ENCODE peak calls at places on chromosomes 4 and X, in nine cellular contexts. One of them, this sample, is unnamed.
A peak's percentile ranks its signal among the peaks of the same experiment; 100 is the strongest.

GRCh38 chrX:116961872-116962582 is 499.3 kb upstream of the CT83 start:
- DNase-seq in small intestine: no peak
- DNase-seq in right cardiac atrium: no peak
- DNase-seq in heart left ventricle: no peak
- DNase-seq in ovary: no peak
- DNase-seq in naive thymus-derived CD4-positive, alpha-beta T cell: no peak
- DNase-seq in upper lobe of right lung: no peak
- DNase-seq in epithelial cell of prostate: no peak
- DNase-seq in neuronal stem cell: no peak
- DNase-seq in this sample: no peak

GRCh38 chrX:107940095-107940494 is 42.1 kb downstream of the TEX13B start:
- DNase-seq in naive thymus-derived CD4-positive, alpha-beta T cell: no peak
- DNase-seq in ovary: no peak
- DNase-seq in small intestine: peak; percentile 24
- DNase-seq in right cardiac atrium: no peak
- DNase-seq in neuronal stem cell: no peak
- DNase-seq in epithelial cell of prostate: no peak
- DNase-seq in heart left ventricle: no peak
- DNase-seq in upper lobe of right lung: no peak
- DNase-seq in this sample: no peak

GRCh38 chr4:183082053-183082452 is 17.0 kb upstream of the WWC2 start:
- DNase-seq in epithelial cell of prostate: no peak
- DNase-seq in upper lobe of right lung: no peak
- DNase-seq in neuronal stem cell: no peak
- DNase-seq in ovary: no peak
- DNase-seq in right cardiac atrium: no peak
- DNase-seq in small intestine: peak; percentile 49
- DNase-seq in naive thymus-derived CD4-positive, alpha-beta T cell: no peak
- DNase-seq in heart left ventricle: no peak
- DNase-seq in this sample: no peak

GRCh38 chrX:129529685-129530281 is 6.5 kb upstream of the SMARCA1 start:
- DNase-seq in epithelial cell of prostate: no peak
- DNase-seq in neuronal stem cell: no peak
- DNase-seq in heart left ventricle: peak; percentile 4
- DNase-seq in ovary: no peak
- DNase-seq in small intestine: no peak
- DNase-seq in naive thymus-derived CD4-positive, alpha-beta T cell: no peak
- DNase-seq in right cardiac atrium: no peak
- DNase-seq in upper lobe of right lung: no peak
- DNase-seq in this sample: no peak

GRCh38 chr4:56342746-56343145 is 44.5 kb downstream of the AASDH start:
- DNase-seq in epithelial cell of prostate: no peak
- DNase-seq in small intestine: no peak
- DNase-seq in heart left ventricle: no peak
- DNase-seq in neuronal stem cell: no peak
- DNase-seq in naive thymus-derived CD4-positive, alpha-beta T cell: no peak
- DNase-seq in right cardiac atrium: no peak
- DNase-seq in ovary: no peak
- DNase-seq in upper lobe of right lung: no peak
- DNase-seq in this sample: no peak

GRCh38 chr4:13968723-13969122 is 341.2 kb upstream of the BOD1L1 start:
- DNase-seq in right cardiac atrium: no peak
- DNase-seq in naive thymus-derived CD4-positive, alpha-beta T cell: no peak
- DNase-seq in heart left ventricle: no peak
- DNase-seq in upper lobe of right lung: no peak
- DNase-seq in epithelial cell of prostate: no peak
- DNase-seq in ovary: no peak
- DNase-seq in neuronal stem cell: no peak
- DNase-seq in small intestine: no peak
- DNase-seq in this sample: no peak

GRCh38 chrX:150202641-150203248 is 160.4 kb upstream of the MAMLD1 start:
- DNase-seq in ovary: no peak
- DNase-seq in small intestine: no peak
- DNase-seq in upper lobe of right lung: no peak
- DNase-seq in heart left ventricle: no peak
- DNase-seq in epithelial cell of prostate: no peak
- DNase-seq in right cardiac atrium: no peak
- DNase-seq in neuronal stem cell: no peak
- DNase-seq in naive thymus-derived CD4-positive, alpha-beta T cell: no peak
- DNase-seq in this sample: no peak

GRCh38 chr4:184420881-184421416 is 53.4 kb downstream of the IRF2 start:
- DNase-seq in neuronal stem cell: no peak
- DNase-seq in epithelial cell of prostate: no peak
- DNase-seq in small intestine: no peak
- DNase-seq in right cardiac atrium: no peak
- DNase-seq in heart left ventricle: no peak
- DNase-seq in ovary: no peak
- DNase-seq in upper lobe of right lung: no peak
- DNase-seq in naive thymus-derived CD4-positive, alpha-beta T cell: no peak
- DNase-seq in this sample: no peak

GRCh38 chr4:150859435-150859834 is 155.6 kb downstream of the LRBA start:
- DNase-seq in right cardiac atrium: no peak
- DNase-seq in epithelial cell of prostate: no peak
- DNase-seq in small intestine: no peak
- DNase-seq in upper lobe of right lung: no peak
- DNase-seq in heart left ventricle: no peak
- DNase-seq in naive thymus-derived CD4-positive, alpha-beta T cell: no peak
- DNase-seq in ovary: no peak
- DNase-seq in neuronal stem cell: no peak
- DNase-seq in this sample: no peak

GRCh38 chr4:154049457-154050181 is 260.7 kb upstream of the SFRP2 start:
- DNase-seq in small intestine: peak; percentile 9
- DNase-seq in heart left ventricle: no peak
- DNase-seq in upper lobe of right lung: no peak
- DNase-seq in ovary: no peak
- DNase-seq in neuronal stem cell: no peak
- DNase-seq in right cardiac atrium: no peak
- DNase-seq in naive thymus-derived CD4-positive, alpha-beta T cell: no peak
- DNase-seq in epithelial cell of prostate: no peak
- DNase-seq in this sample: no peak

GRCh38 chr4:54550415-54551171 is 107.2 kb upstream of the KIT start:
- DNase-seq in neuronal stem cell: no peak
- DNase-seq in epithelial cell of prostate: no peak
- DNase-seq in naive thymus-derived CD4-positive, alpha-beta T cell: no peak
- DNase-seq in heart left ventricle: no peak
- DNase-seq in upper lobe of right lung: no peak
- DNase-seq in small intestine: no peak
- DNase-seq in ovary: no peak
- DNase-seq in right cardiac atrium: no peak
- DNase-seq in this sample: no peak

GRCh38 chr4:110516106-110516922 is 40.4 kb downstream of the ENPEP start:
- DNase-seq in right cardiac atrium: peak; percentile 65
- DNase-seq in upper lobe of right lung: peak; percentile 73
- DNase-seq in small intestine: peak; percentile 91
- DNase-seq in epithelial cell of prostate: peak; percentile 20
- DNase-seq in neuronal stem cell: peak; percentile 48
- DNase-seq in heart left ventricle: peak; percentile 45
- DNase-seq in ovary: peak; percentile 76
- DNase-seq in naive thymus-derived CD4-positive, alpha-beta T cell: peak; percentile 53
- DNase-seq in this sample: peak; percentile 34

GRCh38 chr4:169460081-169460480 is 152.3 kb downstream of the NEK1 start:
- DNase-seq in neuronal stem cell: no peak
- DNase-seq in ovary: no peak
- DNase-seq in small intestine: no peak
- DNase-seq in epithelial cell of prostate: no peak
- DNase-seq in naive thymus-derived CD4-positive, alpha-beta T cell: no peak
- DNase-seq in upper lobe of right lung: no peak
- DNase-seq in right cardiac atrium: no peak
- DNase-seq in heart left ventricle: no peak
- DNase-seq in this sample: no peak

GRCh38 chrX:134315893-134316292 is 78.9 kb downstream of the CCDC160 start:
- DNase-seq in right cardiac atrium: no peak
- DNase-seq in neuronal stem cell: no peak
- DNase-seq in naive thymus-derived CD4-positive, alpha-beta T cell: no peak
- DNase-seq in epithelial cell of prostate: peak; percentile 24
- DNase-seq in upper lobe of right lung: no peak
- DNase-seq in heart left ventricle: no peak
- DNase-seq in ovary: no peak
- DNase-seq in small intestine: peak; percentile 37
- DNase-seq in this sample: no peak

GRCh38 chr4:146585761-146586333 is 52.8 kb upstream of the POU4F2 start:
- DNase-seq in neuronal stem cell: no peak
- DNase-seq in naive thymus-derived CD4-positive, alpha-beta T cell: no peak
- DNase-seq in epithelial cell of prostate: no peak
- DNase-seq in right cardiac atrium: no peak
- DNase-seq in upper lobe of right lung: no peak
- DNase-seq in small intestine: no peak
- DNase-seq in ovary: no peak
- DNase-seq in heart left ventricle: no peak
- DNase-seq in this sample: no peak

GRCh38 chr4:95289028-95289634 is 259.6 kb downstream of the UNC5C start:
- DNase-seq in small intestine: no peak
- DNase-seq in right cardiac atrium: no peak
- DNase-seq in upper lobe of right lung: no peak
- DNase-seq in epithelial cell of prostate: peak; percentile 14
- DNase-seq in heart left ventricle: no peak
- DNase-seq in naive thymus-derived CD4-positive, alpha-beta T cell: no peak
- DNase-seq in ovary: no peak
- DNase-seq in neuronal stem cell: no peak
- DNase-seq in this sample: no peak

GRCh38 chr4:8242782-8243556 is 26.6 kb upstream of the HTRA3 start:
- DNase-seq in small intestine: no peak
- DNase-seq in epithelial cell of prostate: no peak
- DNase-seq in upper lobe of right lung: no peak
- DNase-seq in neuronal stem cell: no peak
- DNase-seq in naive thymus-derived CD4-positive, alpha-beta T cell: no peak
- DNase-seq in heart left ventricle: no peak
- DNase-seq in right cardiac atrium: peak; percentile 68
- DNase-seq in ovary: no peak
- DNase-seq in this sample: no peak

GRCh38 chr4:189912170-189912569 is 28.5 kb upstream of the FRG1 start:
- DNase-seq in small intestine: no peak
- DNase-seq in naive thymus-derived CD4-positive, alpha-beta T cell: no peak
- DNase-seq in epithelial cell of prostate: no peak
- DNase-seq in heart left ventricle: no peak
- DNase-seq in right cardiac atrium: no peak
- DNase-seq in ovary: no peak
- DNase-seq in upper lobe of right lung: no peak
- DNase-seq in neuronal stem cell: no peak
- DNase-seq in this sample: no peak

GRCh38 chr4:47500776-47501175 is 15.7 kb downstream of the ATP10D start:
- DNase-seq in naive thymus-derived CD4-positive, alpha-beta T cell: no peak
- DNase-seq in right cardiac atrium: no peak
- DNase-seq in neuronal stem cell: no peak
- DNase-seq in epithelial cell of prostate: no peak
- DNase-seq in upper lobe of right lung: no peak
- DNase-seq in heart left ventricle: no peak
- DNase-seq in small intestine: no peak
- DNase-seq in ovary: no peak
- DNase-seq in this sample: no peak

GRCh38 chr4:47505666-47506065 is 20.6 kb downstream of the ATP10D start:
- DNase-seq in naive thymus-derived CD4-positive, alpha-beta T cell: no peak
- DNase-seq in heart left ventricle: no peak
- DNase-seq in ovary: no peak
- DNase-seq in right cardiac atrium: no peak
- DNase-seq in small intestine: no peak
- DNase-seq in neuronal stem cell: no peak
- DNase-seq in upper lobe of right lung: no peak
- DNase-seq in epithelial cell of prostate: no peak
- DNase-seq in this sample: no peak

GRCh38 chr4:47498899-47499298 is 13.8 kb downstream of the ATP10D start:
- DNase-seq in neuronal stem cell: no peak
- DNase-seq in upper lobe of right lung: no peak
- DNase-seq in heart left ventricle: no peak
- DNase-seq in naive thymus-derived CD4-positive, alpha-beta T cell: no peak
- DNase-seq in small intestine: no peak
- DNase-seq in ovary: no peak
- DNase-seq in right cardiac atrium: no peak
- DNase-seq in epithelial cell of prostate: no peak
- DNase-seq in this sample: no peak

GRCh38 chr4:47494124-47494430 is 9.0 kb downstream of the ATP10D start:
- DNase-seq in epithelial cell of prostate: no peak
- DNase-seq in ovary: no peak
- DNase-seq in right cardiac atrium: no peak
- DNase-seq in neuronal stem cell: no peak
- DNase-seq in small intestine: no peak
- DNase-seq in heart left ventricle: no peak
- DNase-seq in upper lobe of right lung: no peak
- DNase-seq in naive thymus-derived CD4-positive, alpha-beta T cell: no peak
- DNase-seq in this sample: no peak

GRCh38 chr4:47499705-47500104 is 14.6 kb downstream of the ATP10D start:
- DNase-seq in epithelial cell of prostate: no peak
- DNase-seq in ovary: no peak
- DNase-seq in upper lobe of right lung: no peak
- DNase-seq in neuronal stem cell: no peak
- DNase-seq in small intestine: no peak
- DNase-seq in naive thymus-derived CD4-positive, alpha-beta T cell: no peak
- DNase-seq in right cardiac atrium: no peak
- DNase-seq in heart left ventricle: no peak
- DNase-seq in this sample: no peak
- H3K27ac ChIP-seq in epithelial cell of prostate: no peak overlapping the region
- H3K27ac ChIP-seq in ovary: no peak overlapping the region
- H3K27ac ChIP-seq in upper lobe of right lung: no peak overlapping the region
- H3K27ac ChIP-seq in neuronal stem cell: no peak overlapping the region
- H3K27ac ChIP-seq in small intestine: no peak overlapping the region
- H3K27ac ChIP-seq in naive thymus-derived CD4-positive, alpha-beta T cell: no peak overlapping the region
- H3K27ac ChIP-seq in right cardiac atrium: no peak overlapping the region
- H3K27ac ChIP-seq in heart left ventricle: peak overlapping the region; percentile 13
- H3K27ac ChIP-seq in this sample: no peak overlapping the region

DNA sequence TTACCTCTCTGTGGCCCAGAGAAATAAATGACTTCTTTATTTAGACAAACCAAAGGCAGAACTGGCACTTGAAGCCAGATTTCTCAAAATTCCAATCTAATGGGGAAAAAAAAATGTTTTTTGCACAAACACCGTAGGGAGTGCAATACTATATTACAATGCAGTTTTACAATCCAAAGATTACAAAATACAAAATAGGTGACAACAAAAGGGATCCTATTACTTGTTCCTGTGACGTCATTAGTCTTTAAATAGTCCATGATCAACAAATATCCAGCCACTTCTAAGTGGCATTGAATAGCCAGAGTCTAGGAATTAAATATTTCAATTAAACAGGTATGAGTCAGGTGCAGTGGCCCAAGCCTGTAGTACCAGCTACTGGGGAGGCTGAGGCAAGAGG is 3.0 kb upstream of the APBB2 start:
- DNase-seq in ovary: no peak
- DNase-seq in naive thymus-derived CD4-positive, alpha-beta T cell: no peak
- DNase-seq in neuronal stem cell: no peak
- DNase-seq in epithelial cell of prostate: no peak
- DNase-seq in right cardiac atrium: no peak
- DNase-seq in small intestine: no peak
- DNase-seq in upper lobe of right lung: no peak
- DNase-seq in heart left ventricle: no peak
- DNase-seq in this sample: no peak
- H3K27ac ChIP-seq in ovary: no peak overlapping the region
- H3K27ac ChIP-seq in naive thymus-derived CD4-positive, alpha-beta T cell: no peak overlapping the region
- H3K27ac ChIP-seq in neuronal stem cell: no peak overlapping the region
- H3K27ac ChIP-seq in epithelial cell of prostate: peak overlapping the region; percentile 90
- H3K27ac ChIP-seq in right cardiac atrium: no peak overlapping the region
- H3K27ac ChIP-seq in small intestine: no peak overlapping the region
- H3K27ac ChIP-seq in upper lobe of right lung: no peak overlapping the region
- H3K27ac ChIP-seq in heart left ventricle: peak overlapping the region; percentile 82
- H3K27ac ChIP-seq in this sample: peak overlapping the region; percentile 74

GRCh38 chrX:47583240-47583861 is 1.1 kb downstream of the TIMP1 start:
- DNase-seq in epithelial cell of prostate: no peak
- DNase-seq in ovary: no peak
- DNase-seq in neuronal stem cell: no peak
- DNase-seq in right cardiac atrium: no peak
- DNase-seq in upper lobe of right lung: no peak
- DNase-seq in heart left ventricle: no peak
- DNase-seq in small intestine: no peak
- DNase-seq in naive thymus-derived CD4-positive, alpha-beta T cell: no peak
- DNase-seq in this sample: no peak
- H3K27ac ChIP-seq in epithelial cell of prostate: peak overlapping the region; percentile 36
- H3K27ac ChIP-seq in ovary: peak overlapping the region; percentile 65
- H3K27ac ChIP-seq in neuronal stem cell: no peak overlapping the region
- H3K27ac ChIP-seq in right cardiac atrium: no peak overlapping the region
- H3K27ac ChIP-seq in upper lobe of right lung: peak overlapping the region; percentile 47
- H3K27ac ChIP-seq in heart left ventricle: peak overlapping the region; percentile 80
- H3K27ac ChIP-seq in small intestine: peak overlapping the region; percentile 58
- H3K27ac ChIP-seq in naive thymus-derived CD4-positive, alpha-beta T cell: peak overlapping the region; percentile 29
- H3K27ac ChIP-seq in this sample: no peak overlapping the region

GRCh38 chr4:37892641-37893040 is 1.8 kb downstream of the TBC1D1 start:
- DNase-seq in naive thymus-derived CD4-positive, alpha-beta T cell: peak; percentile 11
- DNase-seq in heart left ventricle: no peak
- DNase-seq in ovary: no peak
- DNase-seq in epithelial cell of prostate: no peak
- DNase-seq in small intestine: no peak
- DNase-seq in right cardiac atrium: no peak
- DNase-seq in neuronal stem cell: no peak
- DNase-seq in upper lobe of right lung: no peak
- DNase-seq in this sample: no peak
- H3K27ac ChIP-seq in naive thymus-derived CD4-positive, alpha-beta T cell: peak overlapping the region; percentile 69
- H3K27ac ChIP-seq in heart left ventricle: no peak overlapping the region
- H3K27ac ChIP-seq in ovary: no peak overlapping the region
- H3K27ac ChIP-seq in epithelial cell of prostate: no peak overlapping the region
- H3K27ac ChIP-seq in small intestine: peak overlapping the region; percentile 53
- H3K27ac ChIP-seq in right cardiac atrium: no peak overlapping the region
- H3K27ac ChIP-seq in neuronal stem cell: no peak overlapping the region
- H3K27ac ChIP-seq in upper lobe of right lung: no peak overlapping the region
- H3K27ac ChIP-seq in this sample: no peak overlapping the region

This sample was measured in psoas muscle.